ENCODE peak calls at places on chromosomes 6 and 20, in nine cellular contexts. Y is Peyer's patch, U is ovary, D is gastrocnemius medialis, E is IMR-90, G is tibial nerve, Q is HCT116, J is heart left ventricle, M is stomach. P is an unnamed sample.

GRCh38 chr6:50087231-50087954 is 37.7 kb upstream of the DEFB112 start:
- DNase-seq in Q (no peak), E (peak), M (no peak), J (no peak), U (no peak), D (no peak), G (no peak), Y (no peak), P (no peak)

GRCh38 chr6:24484657-24485318 is 4.6 kb downstream of the GPLD1 start:
- DNase-seq in E (peak), U (no peak), Y (no peak), J (no peak), Q (no peak), G (no peak), M (no peak), D (no peak), P (no peak)

GRCh38 chr20:38330638-38331037 is 15.6 kb upstream of the LBP start:
- DNase-seq in G (no peak), Y (no peak), Q (no peak), M (no peak), D (no peak), U (no peak), E (no peak), J (no peak), P (no peak)

GRCh38 chr6:89564752-89565427 is 73.7 kb downstream of the LYRM2 start:
- DNase-seq in M (no peak), U (no peak), Q (no peak), E (no peak), J (no peak), D (no peak), Y (no peak), G (peak), P (peak)

GRCh38 chr6:42378536-42378935 is 73.2 kb downstream of the TRERF1 start:
- DNase-seq in U (no peak), M (no peak), E (no peak), Y (no peak), G (no peak), Q (no peak), D (no peak), J (no peak), P (no peak)

GRCh38 chr6:12014873-12015149 is 2.7 kb downstream of the HIVEP1 start:
- DNase-seq in J (no peak), Q (no peak), D (no peak), U (no peak), M (no peak), G (no peak), Y (no peak), E (no peak), P (no peak)

GRCh38 chr6:116165596-116165995 is 39.7 kb upstream of the COL10A1 start:
- DNase-seq in D (no peak), Q (no peak), M (no peak), Y (no peak), J (no peak), U (no peak), G (no peak), E (no peak), P (no peak)

GRCh38 chr6:127959869-127960268 is 59.0 kb upstream of the THEMIS start:
- DNase-seq in E (no peak), Q (no peak), Y (no peak), M (no peak), D (no peak), J (no peak), U (no peak), G (no peak), P (no peak)

GRCh38 chr6:122789078-122789861 is at the start of gene SMPDL3A:
- DNase-seq in U (peak), J (peak), Q (peak), M (peak), G (peak), Y (peak), D (peak), E (peak), P (peak)

GRCh38 chr6:166540631-166541331 is 45.7 kb downstream of the RAMACL start:
- DNase-seq in J (peak), D (peak), Q (no peak), M (peak), G (peak), U (no peak), E (peak), Y (no peak), P (no peak)

GRCh38 chr6:43910638-43911353 is 140.8 kb downstream of the VEGFA start:
- DNase-seq in J (no peak), Y (no peak), E (peak), U (no peak), D (no peak), G (no peak), M (no peak), Q (peak), P (no peak)

GRCh38 chr6:74277749-74278148 is 581.7 kb downstream of the CD109 start:
- DNase-seq in E (peak), J (no peak), Y (no peak), Q (no peak), G (no peak), D (no peak), M (no peak), U (no peak), P (no peak)

GRCh38 chr6:113405326-113406050 is 451.7 kb upstream of the MARCKS start:
- DNase-seq in U (no peak), D (no peak), E (no peak), Y (no peak), M (no peak), G (no peak), Q (no peak), J (no peak), P (no peak)

GRCh38 chr6:135938588-135939215 is 87.2 kb downstream of the PDE7B start:
- DNase-seq in M (no peak), J (peak), Q (no peak), E (peak), Y (no peak), G (no peak), U (peak), D (peak), P (no peak)

GRCh38 chr6:113594726-113595125 is 262.4 kb upstream of the MARCKS start:
- DNase-seq in M (no peak), D (no peak), Y (no peak), G (no peak), E (no peak), U (no peak), Q (no peak), J (no peak), P (no peak)

GRCh38 chr6:35445691-35446090 is 6.4 kb upstream of the FANCE start:
- DNase-seq in E (peak), Y (peak), Q (no peak), G (no peak), U (no peak), D (no peak), J (no peak), M (no peak), P (no peak)

GRCh38 chr6:148146717-148147116 is 195.9 kb upstream of the SASH1 start:
- DNase-seq in E (peak), J (no peak), D (no peak), G (no peak), Y (no peak), M (no peak), U (no peak), Q (peak), P (no peak)

GRCh38 chr20:42836339-42836738 is 353.4 kb downstream of the PTPRT start:
- DNase-seq in E (no peak), Y (no peak), M (peak), D (no peak), G (no peak), J (no peak), Q (no peak), U (no peak), P (no peak)

GRCh38 chr6:16238658-16239089 is 287 bp downstream of the GMPR start:
- DNase-seq in M (no peak), Y (no peak), E (no peak), Q (no peak), G (peak), J (no peak), D (peak), U (no peak), P (peak)

GRCh38 chr6:111604259-111605099 is 1.2 kb downstream of the TRAF3IP2 start:
- DNase-seq in Y (no peak), D (peak), J (peak), U (peak), M (peak), E (peak), Q (no peak), G (peak), P (peak)
- TF ChIP-seq POLR2A in Y (peak), D (peak), J (no peak), U (no peak), M (no peak), E (no peak), Q (no peak), G (no peak), P (no peak)

DNA sequence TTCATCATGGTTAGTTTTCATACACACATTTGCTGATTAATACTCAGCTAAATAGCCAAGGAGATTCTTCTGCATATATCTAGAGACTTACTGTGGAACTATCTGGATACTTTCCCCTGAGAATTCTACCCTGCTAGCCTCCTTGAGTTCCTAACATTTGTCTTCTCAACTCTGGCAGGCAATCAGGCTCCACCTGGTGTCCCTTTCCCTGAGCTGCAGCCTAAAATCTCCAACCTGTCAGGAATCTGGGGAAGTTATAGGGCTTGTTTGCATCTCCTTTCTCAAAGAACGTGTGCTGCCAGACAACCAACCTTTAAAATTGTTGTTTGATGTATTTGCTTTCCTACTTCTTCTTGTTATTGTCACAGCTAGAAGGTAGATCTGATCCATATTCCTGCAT is 73.4 kb downstream of the FUT9 start:
- DNase-seq in Y (no peak), M (peak), G (no peak), E (no peak), U (no peak), Q (peak), D (no peak), J (no peak), P (no peak)
- TF ChIP-seq CTCF in Y (no peak), M (peak), G (no peak), E (no peak), U (no peak), Q (peak), D (no peak), J (no peak), P (no peak)

DNA sequence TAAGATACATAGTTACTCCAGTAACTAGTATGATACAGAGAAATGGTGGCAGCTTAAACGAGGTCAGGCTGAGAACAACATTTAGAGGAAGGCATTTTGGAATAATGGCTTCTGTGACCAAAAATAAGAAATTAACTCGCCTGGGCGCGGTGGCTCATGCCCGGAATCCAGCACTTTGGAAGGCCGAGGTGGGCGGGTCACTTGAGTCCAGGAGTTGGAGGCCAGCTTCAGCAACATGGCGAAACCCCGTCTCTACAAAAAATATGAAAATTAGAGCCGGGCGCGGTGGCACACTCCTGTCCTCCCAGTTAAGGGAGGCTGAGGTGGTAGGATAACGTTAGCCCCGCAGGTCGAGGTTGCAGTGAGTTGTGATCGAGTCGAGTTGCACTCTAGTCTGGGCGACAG is 1.8 kb downstream of the IGF2R start:
- DNase-seq in G (no peak), E (no peak), J (no peak), D (no peak), M (no peak), U (no peak), Y (no peak), Q (no peak), P (no peak)
- H3K4me3 ChIP-seq in G (no peak), E (no peak), J (peak), D (peak), M (peak), U (no peak), Y (peak), Q (no peak), P (no peak)

DNA sequence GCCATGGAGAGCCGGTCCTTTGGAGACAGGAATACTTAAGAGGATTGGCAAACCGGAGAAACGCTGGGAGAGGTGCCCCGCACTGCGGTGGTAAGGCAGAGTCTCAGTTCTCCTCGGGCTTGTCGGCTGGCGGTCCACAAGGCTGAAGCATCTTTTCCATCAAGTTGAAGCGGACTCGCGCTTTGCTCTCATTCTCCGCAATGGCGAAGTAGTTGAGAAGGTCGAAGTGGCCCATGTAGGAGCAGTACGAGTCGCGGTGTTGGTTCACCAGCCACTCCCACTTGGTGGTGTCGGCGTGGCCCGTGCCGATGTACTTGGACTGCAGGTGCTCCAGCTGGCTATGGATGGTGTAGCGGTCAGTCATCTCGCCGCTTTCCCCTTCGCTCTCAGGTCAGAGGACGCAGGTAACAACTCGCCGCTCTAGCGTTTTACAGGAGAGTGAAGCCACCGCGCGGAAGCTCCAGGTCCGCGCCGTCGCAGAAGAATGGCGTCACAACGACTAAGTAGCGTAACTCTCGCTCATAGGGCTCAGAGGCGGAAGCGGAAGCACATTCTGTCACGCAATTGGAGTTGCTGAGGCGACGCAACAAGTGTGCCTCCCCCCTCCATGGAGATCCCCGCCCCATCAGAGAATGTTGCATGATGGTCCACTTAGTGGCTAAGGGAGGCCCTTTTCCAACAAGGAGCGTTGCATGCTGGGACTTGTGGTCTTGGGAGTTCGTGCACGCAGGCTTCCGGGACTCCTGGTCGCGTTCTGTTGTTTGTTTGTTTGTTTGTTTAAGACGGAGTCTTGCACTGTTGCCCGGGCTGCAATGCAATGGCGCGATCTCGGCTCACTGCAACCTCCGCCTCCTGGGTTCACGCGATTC is at the start of gene SF3B5:
- DNase-seq in J (peak), D (peak), Q (peak), Y (peak), M (peak), G (peak), E (peak), U (peak), P (peak)
- TF ChIP-seq POLR2A in J (no peak), D (peak), Q (peak), Y (peak), M (no peak), G (no peak), E (peak), U (peak), P (peak)

DNA sequence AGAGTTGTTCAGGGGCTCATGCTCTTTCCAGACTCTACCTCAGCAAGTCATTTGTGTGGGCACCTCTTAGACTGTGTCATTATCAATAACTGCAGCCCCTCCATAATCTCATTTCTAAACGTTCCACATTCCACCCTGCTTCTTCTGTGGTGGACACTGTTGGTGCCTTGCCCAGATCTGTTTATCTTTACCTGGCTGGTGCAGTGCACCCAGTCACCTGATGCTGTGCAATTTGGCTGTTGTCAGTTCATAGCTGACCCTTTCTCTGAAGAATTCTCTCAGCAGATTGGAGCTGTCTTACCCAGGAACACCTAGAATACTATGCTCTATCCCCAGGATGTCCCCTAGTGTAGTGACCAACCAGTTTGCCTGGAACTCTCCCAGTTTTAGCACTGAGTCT is 80.0 kb downstream of the ATRN start:
- DNase-seq in Q (no peak), E (no peak), Y (no peak), U (no peak), D (no peak), G (no peak), J (no peak), M (no peak), P (no peak)
- TF ChIP-seq CTCF in Q (no peak), E (no peak), Y (no peak), U (no peak), D (no peak), G (no peak), J (no peak), M (no peak), P (no peak)

GRCh38 chr20:62552613-62553012 is 76.8 kb upstream of the GATA5 start:
- DNase-seq in M (no peak), J (no peak), D (no peak), U (no peak), Q (no peak), G (no peak), Y (no peak), E (no peak), P (no peak)
- H3K4me3 ChIP-seq in M (no peak), J (peak), D (peak), U (no peak), Q (no peak), G (no peak), Y (no peak), E (no peak), P (no peak)

GRCh38 chr20:32743237-32744112 is at the start of gene COMMD7:
- DNase-seq in Q (no peak), G (peak), E (peak), Y (peak), D (peak), J (peak), U (peak), M (peak), P (peak)
- TF ChIP-seq POLR2A in Q (no peak), G (no peak), E (peak), Y (no peak), D (no peak), J (no peak), U (no peak), M (no peak), P (no peak)

P was measured in lower leg skin.